ENCODE peak calls at places on chromosomes 16 and 17, in six cellular contexts. D is midbrain, G is Ammon's horn, A is H7, U is endodermal cell, Z is fibroblast of villous mesenchyme. W is an unnamed sample.

GRCh38 chr17:79630120-79630519 is 19.3 kb upstream of the RBFOX3 start:
- DNase-seq in D (no peak), G (no peak), A (peak), U (peak), Z (no peak), W (peak)

GRCh38 chr16:85056211-85056748 is 28.7 kb downstream of the KIAA0513 start:
- DNase-seq in D (peak), G (peak), A (peak), U (peak), Z (peak), W (no peak)

GRCh38 chr16:82671743-82672142 is 45.0 kb downstream of the CDH13 start:
- DNase-seq in D (no peak), G (no peak), A (peak), U (no peak), Z (no peak), W (peak)

GRCh38 chr17:73823684-73824083 is 179.4 kb upstream of the SDK2 start:
- DNase-seq in D (no peak), G (no peak), A (no peak), U (no peak), Z (no peak), W (no peak)

GRCh38 chr17:45096141-45096540 is 35.0 kb downstream of the NMT1 start:
- DNase-seq in D (peak), G (no peak), A (peak), U (peak), Z (peak), W (no peak)

GRCh38 chr16:6019490-6019991 is 921.9 kb upstream of the EEF2KMT start:
- DNase-seq in D (no peak), G (no peak), A (peak), U (peak), Z (no peak), W (no peak)

GRCh38 chr16:67734731-67735201 is 15.7 kb upstream of the GFOD2 start:
- DNase-seq in D (no peak), G (no peak), A (no peak), U (no peak), Z (no peak), W (no peak)

GRCh38 chr16:75478480-75479345 is 14.2 kb upstream of the TMEM170A start:
- DNase-seq in D (no peak), G (no peak), A (no peak), U (no peak), Z (no peak), W (no peak)

GRCh38 chr16:9817586-9817985 is 364.6 kb downstream of the GRIN2A start:
- DNase-seq in D (no peak), G (no peak), A (no peak), U (no peak), Z (no peak), W (no peak)

GRCh38 chr16:53159781-53160436 is 105.1 kb downstream of the CHD9 start:
- DNase-seq in D (peak), G (peak), A (peak), U (peak), Z (peak), W (no peak)

W was measured in activated CD4-positive, alpha-beta memory T cell treated with anti-CD3 and anti-CD28 coated beads, Interleukin-2, amount 10 ng/mL, durations not matched to agents 7 days and 5 days.